ENCODE peak calls at places on chromosomes 7 and 10, in seven cellular contexts. R is AG10803, H is esophagus squamous epithelium, M is GM13977, L is AG04449, U is tibial nerve, N is pancreas. E is an unnamed sample.

GRCh38 chr10:126036515-126036914 is 140.2 kb downstream of the FANK1 start:
- DNase-seq in R (no peak), H (no peak), M (no peak), L (no peak), U (no peak), N (no peak), E (no peak)

GRCh38 chr7:28626629-28627262 is 214.4 kb downstream of the CREB5 start:
- DNase-seq in R (peak), H (no peak), M (peak), L (no peak), U (no peak), N (no peak), E (peak)

GRCh38 chr10:26486985-26487850 is 49.1 kb downstream of the APBB1IP start:
- DNase-seq in R (peak), H (no peak), M (peak), L (peak), U (peak), N (no peak), E (peak)

GRCh38 chr10:75375828-75376227 is 25.7 kb downstream of the ZNF503 start:
- DNase-seq in R (no peak), H (no peak), M (peak), L (no peak), U (no peak), N (no peak), E (no peak)

GRCh38 chr10:113133497-113133896 is 183.4 kb downstream of the TCF7L2 start:
- DNase-seq in R (peak), H (no peak), M (no peak), L (peak), U (no peak), N (no peak), E (no peak)

GRCh38 chr7:150404172-150404784 is 25.1 kb downstream of the ZNF775 start:
- DNase-seq in R (peak), H (no peak), M (peak), L (no peak), U (no peak), N (no peak), E (no peak)

GRCh38 chr7:50335795-50336754 is 31.6 kb downstream of the IKZF1 start:
- DNase-seq in R (no peak), H (no peak), M (no peak), L (no peak), U (no peak), N (no peak), E (peak)

GRCh38 chr10:85235258-85235657 is 906.9 kb downstream of the CCSER2 start:
- DNase-seq in R (no peak), H (no peak), M (no peak), L (no peak), U (no peak), N (no peak), E (no peak)

GRCh38 chr10:132916421-132916841 is 25.9 kb downstream of the CFAP46 start:
- DNase-seq in R (no peak), H (no peak), M (no peak), L (no peak), U (no peak), N (peak), E (no peak)

GRCh38 chr10:61974611-61975010 is 73.1 kb downstream of the ARID5B start:
- DNase-seq in R (peak), H (no peak), M (no peak), L (no peak), U (peak), N (peak), E (peak)

GRCh38 chr10:51092402-51092801 is 18.1 kb downstream of the PRKG1 start:
- DNase-seq in R (peak), H (no peak), M (no peak), L (no peak), U (peak), N (no peak), E (no peak)

GRCh38 chr10:18145652-18146051 is 5.4 kb downstream of the CACNB2 start:
- DNase-seq in R (peak), H (no peak), M (no peak), L (no peak), U (no peak), N (no peak), E (no peak)

DNA sequence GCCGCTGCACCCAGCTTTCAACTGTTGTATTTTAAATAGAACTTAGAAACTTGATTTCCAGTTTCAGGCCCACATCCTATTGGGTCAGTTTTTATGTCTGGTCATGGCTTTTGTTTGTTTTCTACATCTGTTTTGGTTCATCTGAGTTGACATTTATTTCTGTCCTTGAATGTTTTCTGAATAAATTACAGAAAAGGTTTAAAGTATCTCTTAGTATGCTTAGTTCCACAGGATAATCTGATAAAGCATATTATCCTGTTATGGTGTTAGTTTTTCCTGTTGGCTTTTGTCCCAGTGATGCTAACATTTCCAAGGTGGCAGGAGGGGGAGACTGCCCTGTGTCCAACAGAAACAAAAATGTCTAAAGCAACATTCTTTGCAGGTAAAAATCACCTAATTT is 733.2 kb downstream of the INHBA start:
- DNase-seq in R (no peak), H (no peak), M (no peak), L (no peak), U (no peak), N (no peak), E (no peak)
- TF ChIP-seq CTCF in R (no peak), H (no peak), M (no peak), L (no peak), U (no peak), N (no peak), E (no peak)

GRCh38 chr10:11142809-11143208 is 125.1 kb downstream of the CELF2 start:
- DNase-seq in R (no peak), H (no peak), M (no peak), L (no peak), U (no peak), N (no peak), E (peak)
- TF ChIP-seq CTCF in R (no peak), H (no peak), M (no peak), L (no peak), U (no peak), N (no peak), E (no peak)

DNA sequence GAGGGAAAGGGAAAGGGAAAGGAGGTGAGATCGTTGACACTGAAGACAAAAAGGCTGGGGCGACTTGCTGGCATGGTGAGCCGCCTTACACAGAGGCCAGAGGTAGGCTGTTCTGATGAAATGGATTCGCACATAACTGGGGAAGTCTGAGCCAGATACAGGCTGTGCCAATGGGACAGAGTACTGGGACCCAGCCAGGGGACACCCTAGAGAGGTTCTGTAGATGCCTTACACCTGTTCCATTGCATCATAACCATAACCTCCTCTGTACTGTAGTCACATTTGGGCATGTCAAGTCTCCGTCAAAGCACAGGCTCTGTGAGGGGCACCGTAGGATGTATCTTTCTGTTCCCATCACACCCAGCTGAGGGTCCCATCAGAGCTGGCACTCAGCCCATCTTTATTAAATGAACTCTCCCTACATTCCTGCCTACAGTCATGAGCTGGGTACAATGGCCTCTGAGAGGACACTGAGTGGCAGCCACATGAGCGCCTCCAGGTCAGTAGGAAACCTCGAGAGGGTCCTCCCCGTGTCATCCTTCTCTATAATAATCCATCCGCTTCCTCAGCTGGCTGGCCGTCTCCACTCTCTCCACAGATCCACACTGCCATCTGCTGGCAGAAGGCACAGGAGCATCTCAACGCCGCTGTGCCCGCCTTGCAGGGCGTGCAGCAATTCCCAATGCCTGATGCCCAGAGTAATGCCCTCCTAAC is 71.2 kb downstream of the XPNPEP1 start:
- DNase-seq in R (peak), H (no peak), M (peak), L (no peak), U (peak), N (peak), E (peak)
- TF ChIP-seq CTCF in R (peak), H (peak), M (peak), L (peak), U (peak), N (peak), E (peak)

DNA sequence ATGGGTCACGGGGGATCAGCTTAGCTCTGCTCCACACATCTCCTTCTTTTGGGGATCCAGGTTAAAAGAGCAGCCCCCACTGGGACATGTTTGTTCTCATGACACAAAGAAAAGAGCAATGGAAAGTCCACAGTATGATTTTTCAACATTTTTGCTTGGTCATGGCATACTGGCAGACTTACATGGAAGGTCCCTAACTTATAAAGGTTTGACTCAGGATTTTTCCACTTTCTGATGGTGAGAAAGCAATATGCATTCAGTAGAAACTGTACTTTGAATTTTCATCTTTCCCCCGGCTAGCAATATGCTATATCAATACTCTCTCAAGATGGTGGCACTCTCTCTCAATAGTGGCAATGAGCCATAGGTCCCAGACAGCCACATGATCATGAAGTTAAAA is 227.7 kb upstream of the LRRN3 start:
- DNase-seq in R (no peak), H (no peak), M (no peak), L (no peak), U (no peak), N (no peak), E (no peak)
- TF ChIP-seq CTCF in R (no peak), H (no peak), M (no peak), L (no peak), U (no peak), N (no peak), E (no peak)

GRCh38 chr7:32039000-32039756 is 31.0 kb downstream of the PDE1C start:
- DNase-seq in R (no peak), H (no peak), M (no peak), L (no peak), U (no peak), N (no peak), E (no peak)
- TF ChIP-seq CTCF in R (no peak), H (no peak), M (no peak), L (no peak), U (no peak), N (no peak), E (no peak)

GRCh38 chr7:121510302-121510701 is 114.2 kb upstream of the FAM3C start:
- DNase-seq in R (no peak), H (no peak), M (no peak), L (no peak), U (no peak), N (no peak), E (peak)
- TF ChIP-seq CTCF in R (no peak), H (no peak), M (no peak), L (no peak), U (no peak), N (no peak), E (no peak)

DNA sequence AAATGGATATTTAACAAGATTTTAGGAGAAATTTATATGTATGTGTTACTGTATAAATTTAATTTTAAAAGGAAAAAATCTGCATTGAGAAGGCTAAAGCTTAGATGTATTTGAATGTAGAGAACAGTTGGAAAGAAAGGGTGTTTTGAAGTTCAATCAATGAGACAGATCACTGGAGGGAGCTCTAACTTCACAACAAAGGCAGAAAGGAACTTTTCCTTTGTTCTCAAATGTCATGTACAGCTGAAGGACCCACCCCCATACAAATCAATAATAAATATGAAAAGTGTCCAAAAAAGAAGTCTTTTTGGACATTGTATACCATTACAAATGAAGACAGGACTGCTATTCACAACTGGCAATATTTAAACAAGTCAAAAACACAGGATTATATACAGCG is 403.4 kb downstream of the DNAJB9 start:
- DNase-seq in R (no peak), H (no peak), M (no peak), L (no peak), U (no peak), N (no peak), E (no peak)
- TF ChIP-seq CTCF in R (no peak), H (no peak), M (peak), L (no peak), U (no peak), N (no peak), E (no peak)